ENCODE peak calls at places on chromosomes 11 and 22, in ten cellular contexts. Q, K, O, I, M, Y, N, R, F and S are unnamed samples.

GRCh38 chr11:46386674-46387073 is 4.9 kb downstream of the CHRM4 start:
- DNase-seq in K (no peak), F (no peak), Q (no peak), Y (no peak), R (no peak), I (no peak), M (peak), N (no peak), O (no peak), S (no peak)

GRCh38 chr11:1104411-1105182 is 29.9 kb downstream of the MUC2 start:
- DNase-seq in N (no peak), Y (no peak), Q (no peak), R (no peak), F (no peak), I (no peak), M (no peak), O (no peak), K (no peak), S (no peak)

GRCh38 chr11:44016129-44016528 is 31.7 kb upstream of the ACCSL start:
- DNase-seq in N (peak), Q (no peak), K (peak), Y (no peak), F (no peak), R (peak), I (no peak), O (peak), M (no peak), S (no peak)

GRCh38 chr11:41282436-41282835 is 177.0 kb downstream of the LRRC4C start:
- DNase-seq in O (no peak), I (peak), K (no peak), N (no peak), Y (no peak), M (no peak), R (no peak), F (no peak), Q (no peak), S (no peak)

GRCh38 chr11:60869451-60869825 is 2.1 kb downstream of the ZP1 start:
- DNase-seq in M (no peak), O (peak), F (no peak), N (no peak), Q (no peak), K (no peak), R (no peak), I (no peak), Y (no peak), S (no peak)

GRCh38 chr11:44806631-44807030 is 79.9 kb downstream of the TSPAN18 start:
- DNase-seq in R (no peak), F (no peak), N (no peak), K (no peak), O (no peak), Q (no peak), Y (no peak), M (no peak), I (no peak), S (no peak)

GRCh38 chr11:33266418-33267215 is 9.4 kb downstream of the HIPK3 start:
- DNase-seq in I (no peak), Q (peak), N (no peak), K (peak), F (peak), R (peak), O (peak), M (no peak), Y (peak), S (no peak)

GRCh38 chr22:39309881-39310714 is 9.3 kb downstream of the RPL3 start:
- DNase-seq in N (no peak), O (no peak), R (no peak), M (peak), Y (no peak), Q (no peak), F (no peak), K (peak), I (no peak), S (no peak)

GRCh38 chr11:35166369-35167360 is 27.7 kb downstream of the CD44 start:
- DNase-seq in K (peak), N (peak), Q (peak), F (no peak), I (no peak), Y (no peak), R (no peak), M (peak), O (peak), S (no peak)

GRCh38 chr11:78651923-78652602 is 77.4 kb upstream of the NARS2 start:
- DNase-seq in N (no peak), K (no peak), Y (no peak), Q (no peak), F (no peak), O (no peak), R (no peak), M (no peak), I (no peak), S (no peak)

GRCh38 chr11:84322211-84322610 is 1036.0 kb upstream of the CCDC90B start:
- DNase-seq in R (no peak), K (no peak), N (no peak), O (no peak), F (no peak), M (no peak), Q (no peak), Y (no peak), I (no peak), S (no peak)

GRCh38 chr11:63961608-63962412 is 12.6 kb upstream of the COX8A start:
- DNase-seq in I (peak), O (no peak), K (peak), F (peak), Y (no peak), N (no peak), Q (no peak), M (peak), R (no peak), S (no peak)

GRCh38 chr11:2742201-2742600 is 42.4 kb upstream of the KCNQ1OT1 start:
- DNase-seq in R (no peak), K (no peak), I (no peak), N (no peak), Q (no peak), O (no peak), M (no peak), F (no peak), Y (no peak), S (no peak)

GRCh38 chr11:2742611-2743426 is 43.0 kb upstream of the KCNQ1OT1 start:
- DNase-seq in R (no peak), K (no peak), M (no peak), O (no peak), N (no peak), F (no peak), Q (no peak), Y (no peak), I (no peak), S (peak)

GRCh38 chr11:2741006-2741376 is 41.2 kb upstream of the KCNQ1OT1 start:
- DNase-seq in K (no peak), R (no peak), O (no peak), Q (no peak), Y (no peak), I (no peak), M (no peak), F (peak), N (no peak), S (peak)

GRCh38 chr11:2740275-2740940 is 40.6 kb upstream of the KCNQ1OT1 start:
- DNase-seq in K (no peak), Y (no peak), I (no peak), R (no peak), O (no peak), Q (no peak), N (no peak), F (no peak), M (no peak), S (no peak)

GRCh38 chr11:2741377-2742131 is 41.8 kb upstream of the KCNQ1OT1 start:
- DNase-seq in O (peak), R (no peak), Y (no peak), M (peak), I (no peak), F (peak), K (peak), Q (peak), N (no peak), S (peak)
- TF ChIP-seq CTCF in O (no peak), R (no peak), Y (no peak), M (no peak), I (no peak), F (no peak), K (no peak), Q (no peak), N (no peak), S (no peak)

GRCh38 chr11:125264091-125265022 is 99.8 kb downstream of the PKNOX2 start:
- DNase-seq in N (no peak), I (peak), M (no peak), O (no peak), Q (no peak), Y (no peak), F (no peak), R (no peak), K (no peak), S (no peak)
- TF ChIP-seq CTCF in N (no peak), I (no peak), M (no peak), O (no peak), Q (no peak), Y (no peak), F (no peak), R (no peak), K (no peak), S (no peak)

GRCh38 chr22:19787849-19788141 is 27.2 kb downstream of the TBX1 start:
- DNase-seq in Q (no peak), I (no peak), M (no peak), Y (no peak), N (no peak), R (no peak), O (no peak), F (no peak), K (no peak), S (no peak)
- TF ChIP-seq CTCF in Q (no peak), I (no peak), M (no peak), Y (no peak), N (no peak), R (no peak), O (no peak), F (no peak), K (no peak), S (no peak)

DNA sequence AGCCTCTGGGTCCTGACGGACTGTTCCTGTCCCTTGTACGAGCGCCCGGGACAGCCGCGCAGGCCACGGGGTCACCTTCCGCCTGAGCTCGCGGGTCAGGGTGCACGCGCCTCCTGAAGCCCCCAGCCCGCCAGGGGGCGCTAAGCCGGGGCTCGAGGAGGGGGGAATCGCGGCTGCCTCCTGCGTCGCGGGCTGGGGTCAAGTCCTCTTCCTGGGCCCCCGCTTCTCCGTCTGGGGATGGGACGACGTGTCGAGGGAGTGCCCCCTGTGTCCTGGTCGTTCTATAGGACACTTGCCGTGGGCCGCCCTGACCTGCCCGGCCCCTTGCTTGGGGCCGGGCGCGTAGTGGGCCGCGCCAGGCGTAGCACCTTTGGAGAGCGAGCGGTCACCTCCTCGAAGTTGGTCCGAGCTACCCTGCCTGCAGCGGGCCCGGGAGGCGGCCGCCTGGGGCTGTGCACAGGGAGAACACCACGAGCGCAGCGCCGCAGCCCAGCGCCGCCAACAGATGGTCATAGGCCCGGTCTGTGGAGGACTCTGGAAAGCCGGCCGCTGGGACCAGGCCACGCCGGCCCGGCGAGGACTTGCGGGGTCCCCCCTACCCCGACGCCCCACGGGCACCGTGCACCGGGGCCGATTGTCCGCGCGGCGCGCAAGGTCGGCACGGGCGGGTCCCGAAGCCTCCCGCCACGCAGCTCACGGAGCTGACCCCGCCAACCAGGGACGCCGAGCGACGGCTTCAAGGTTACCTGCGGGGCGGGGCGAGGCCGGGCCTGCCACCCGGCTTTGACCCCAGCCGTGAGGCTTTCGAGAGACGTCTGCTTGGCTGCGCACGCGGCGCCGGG is 2.7 kb upstream of the WNT11 start:
- DNase-seq in Y (peak), Q (no peak), R (peak), I (peak), F (peak), N (no peak), K (peak), O (peak), M (peak), S (peak)
- TF ChIP-seq CTCF in Y (peak), Q (peak), R (peak), I (peak), F (peak), N (peak), K (peak), O (peak), M (peak), S (peak)

DNA sequence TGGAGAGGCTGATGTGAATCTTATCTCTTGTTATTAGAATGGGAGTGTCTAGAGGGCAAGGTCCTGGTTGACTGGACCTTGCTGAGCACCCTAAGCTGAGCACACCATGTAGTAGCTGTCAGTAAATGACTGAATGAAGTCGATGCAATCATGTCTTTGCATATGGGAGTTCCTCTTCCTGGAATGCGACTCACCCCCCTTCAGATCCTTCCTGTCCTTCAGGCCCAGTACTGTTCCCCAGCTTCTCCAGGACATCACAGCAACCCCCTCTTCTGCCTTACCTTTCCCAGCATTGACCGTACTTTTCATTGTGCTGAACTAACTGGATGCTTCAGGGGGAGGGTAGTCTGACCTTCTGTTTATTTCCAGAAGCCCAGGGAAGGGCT is 5.7 kb downstream of the RHOG start:
- DNase-seq in M (no peak), F (peak), K (no peak), I (no peak), R (no peak), N (no peak), Y (no peak), O (no peak), Q (no peak), S (no peak)
- TF ChIP-seq CTCF in M (no peak), F (no peak), K (no peak), I (no peak), R (no peak), N (no peak), Y (no peak), O (no peak), Q (no peak), S (no peak)

DNA sequence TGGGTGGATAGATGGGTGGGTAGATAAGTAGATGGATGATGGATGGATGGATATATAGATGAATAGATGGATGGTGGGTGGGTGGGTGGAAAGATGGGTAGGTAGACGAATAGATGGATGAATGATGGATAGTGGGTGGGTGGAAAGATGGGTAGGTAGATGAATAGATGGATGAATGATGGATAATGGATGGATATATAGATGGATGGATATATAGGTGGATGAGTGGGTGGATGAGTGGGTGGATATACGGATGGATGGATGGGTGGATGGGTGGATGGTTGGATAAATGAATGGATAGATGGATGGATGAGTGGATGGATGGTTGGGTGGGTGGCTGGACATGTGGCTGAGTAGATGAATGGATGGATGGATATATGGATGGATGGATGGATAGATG is 53.1 kb upstream of the THY1 start:
- DNase-seq in F (no peak), R (no peak), Y (no peak), K (no peak), Q (no peak), M (no peak), N (no peak), I (no peak), O (no peak), S (no peak)
- TF ChIP-seq CTCF in F (no peak), R (no peak), Y (no peak), K (no peak), Q (no peak), M (no peak), N (no peak), I (no peak), O (no peak), S (no peak)